ENCODE peak calls at places on chromosomes 2 and 18, in four cellular contexts. W, M, U and T are unnamed samples.

GRCh38 chr2:21220930-21221329 is 97.2 kb downstream of the TDRD15 start:
- DNase-seq in W (no peak), M (peak), U (no peak), T (no peak)

GRCh38 chr18:58325521-58325908 is 281.5 kb downstream of the NEDD4L start:
- DNase-seq in W (no peak), M (peak), U (no peak), T (no peak)

GRCh38 chr2:34188464-34188863 is 589.4 kb upstream of the FAM98A start:
- DNase-seq in W (no peak), M (no peak), U (no peak), T (no peak)

GRCh38 chr18:49691177-49691608 is 122.1 kb downstream of the ACAA2 start:
- DNase-seq in W (no peak), M (peak), U (no peak), T (no peak)

GRCh38 chr2:189409136-189409535 is 32.1 kb upstream of the WDR75 start:
- DNase-seq in W (no peak), M (no peak), U (no peak), T (no peak)

GRCh38 chr2:203451686-203452085 is 83.4 kb downstream of the RAPH1 start:
- DNase-seq in W (no peak), M (no peak), U (no peak), T (no peak)

GRCh38 chr2:187003611-187004010 is 154.6 kb upstream of the ZSWIM2 start:
- DNase-seq in W (no peak), M (no peak), U (no peak), T (no peak)

GRCh38 chr2:24791452-24791851 is 1.7 kb downstream of the PTRHD1 start:
- DNase-seq in W (no peak), M (no peak), U (no peak), T (no peak)

GRCh38 chr2:147806846-147807245 is 38.0 kb upstream of the ACVR2A start:
- DNase-seq in W (no peak), M (no peak), U (no peak), T (no peak)

GRCh38 chr2:226692521-226693126 is 107.0 kb downstream of the IRS1 start:
- DNase-seq in W (no peak), M (no peak), U (no peak), T (no peak)

GRCh38 chr2:109046925-109047508 is 58.0 kb upstream of the EDAR start:
- DNase-seq in W (no peak), M (peak), U (no peak), T (no peak)

GRCh38 chr2:234195516-234195915 is 145.0 kb downstream of the SPP2 start:
- DNase-seq in W (no peak), M (no peak), U (no peak), T (no peak)

GRCh38 chr2:179745615-179746263 is 115.7 kb downstream of the ZNF385B start:
- DNase-seq in W (no peak), M (peak), U (no peak), T (no peak)

GRCh38 chr18:74342416-74343043 is 26.9 kb downstream of the C18orf63 start:
- DNase-seq in W (peak), M (peak), U (peak), T (peak)

GRCh38 chr2:85750509-85751299 is 3.1 kb upstream of the ATOH8 start:
- DNase-seq in W (peak), M (peak), U (no peak), T (peak)

GRCh38 chr2:136505462-136505861 is 259.9 kb upstream of the THSD7B start:
- DNase-seq in W (no peak), M (no peak), U (no peak), T (no peak)

GRCh38 chr2:169702979-169703378 is 8.7 kb downstream of the PHOSPHO2 start:
- DNase-seq in W (no peak), M (no peak), U (no peak), T (no peak)

GRCh38 chr18:76145506-76145905 is 349.5 kb downstream of the ZNF516 start:
- DNase-seq in W (no peak), M (no peak), U (no peak), T (no peak)

GRCh38 chr18:75438891-75439290 is 11.4 kb upstream of the SMIM21 start:
- DNase-seq in W (no peak), M (no peak), U (no peak), T (no peak)

GRCh38 chr2:54956392-54956722 is 93.9 kb downstream of the RTN4 start:
- DNase-seq in W (no peak), M (peak), U (no peak), T (no peak)

GRCh38 chr2:64165696-64166095 is 21.5 kb upstream of the PELI1 start:
- DNase-seq in W (no peak), M (peak), U (no peak), T (no peak)

GRCh38 chr2:240812301-240812680 is 7.7 kb downstream of the KIF1A start:
- DNase-seq in W (no peak), M (no peak), U (no peak), T (no peak)

GRCh38 chr2:232418466-232419244 is 12.0 kb downstream of the ALPG start:
- DNase-seq in W (peak), M (peak), U (no peak), T (no peak)

GRCh38 chr2:206585335-206585734 is 57.0 kb upstream of the FAM237A start:
- DNase-seq in W (no peak), M (peak), U (no peak), T (no peak)